ENCODE peak calls at places on chromosomes 7 and 10, in four cellular contexts. One of them, this sample, is unnamed.

GRCh38 chr7:84190016-84190705 is 4.4 kb downstream of the SEMA3A start:
- DNase-seq in K562: no peak
- DNase-seq in SK-N-SH: no peak
- DNase-seq in H1: no peak
- DNase-seq in this sample: no peak

GRCh38 chr7:105648561-105649401 is 67.5 kb upstream of the EFCAB10 start:
- DNase-seq in K562: peak
- DNase-seq in SK-N-SH: peak
- DNase-seq in H1: no peak
- DNase-seq in this sample: no peak

GRCh38 chr10:79948976-79949722 is at the start of gene SFTPD:
- DNase-seq in K562: no peak
- DNase-seq in SK-N-SH: no peak
- DNase-seq in H1: no peak
- DNase-seq in this sample: no peak

GRCh38 chr7:19708397-19709248 is at the start of gene POLR1F:
- DNase-seq in K562: peak
- DNase-seq in SK-N-SH: peak
- DNase-seq in H1: peak
- DNase-seq in this sample: peak

GRCh38 chr10:58932821-58933314 is 243.6 kb upstream of the PHYHIPL start:
- DNase-seq in K562: no peak
- DNase-seq in SK-N-SH: no peak
- DNase-seq in H1: no peak
- DNase-seq in this sample: no peak

GRCh38 chr7:31134246-31135188 is 82.4 kb downstream of the ADCYAP1R1 start:
- DNase-seq in K562: peak
- DNase-seq in SK-N-SH: peak
- DNase-seq in H1: peak
- DNase-seq in this sample: peak

GRCh38 chr7:140533394-140533872 is 54.1 kb upstream of the MKRN1 start:
- DNase-seq in K562: peak
- DNase-seq in SK-N-SH: no peak
- DNase-seq in H1: no peak
- DNase-seq in this sample: no peak

GRCh38 chr7:96308253-96308949 is 13.5 kb downstream of the SLC25A13 start:
- DNase-seq in K562: peak
- DNase-seq in SK-N-SH: no peak
- DNase-seq in H1: no peak
- DNase-seq in this sample: peak

GRCh38 chr7:87152897-87153641 is 816 bp downstream of the DMTF1 start:
- DNase-seq in K562: peak
- DNase-seq in SK-N-SH: no peak
- DNase-seq in H1: no peak
- DNase-seq in this sample: peak

GRCh38 chr10:14146005-14146404 is 184.7 kb downstream of the FRMD4A start:
- DNase-seq in K562: no peak
- DNase-seq in SK-N-SH: no peak
- DNase-seq in H1: no peak
- DNase-seq in this sample: no peak

GRCh38 chr7:138982204-138982623 is 1.0 kb upstream of the KIAA1549 start:
- DNase-seq in K562: no peak
- DNase-seq in SK-N-SH: no peak
- DNase-seq in H1: no peak
- DNase-seq in this sample: no peak

GRCh38 chr10:70906031-70906804 is 17.9 kb upstream of the PCBD1 start:
- DNase-seq in K562: no peak
- DNase-seq in SK-N-SH: no peak
- DNase-seq in H1: no peak
- DNase-seq in this sample: peak

GRCh38 chr7:140360697-140361229 is 37.6 kb downstream of the SLC37A3 start:
- DNase-seq in K562: no peak
- DNase-seq in SK-N-SH: no peak
- DNase-seq in H1: no peak
- DNase-seq in this sample: no peak

GRCh38 chr10:77069020-77069419 is 568.6 kb downstream of the KCNMA1 start:
- DNase-seq in K562: no peak
- DNase-seq in SK-N-SH: no peak
- DNase-seq in H1: no peak
- DNase-seq in this sample: no peak

GRCh38 chr10:21265622-21266021 is 259.9 kb downstream of the SKIDA1 start:
- DNase-seq in K562: no peak
- DNase-seq in SK-N-SH: no peak
- DNase-seq in H1: no peak
- DNase-seq in this sample: no peak

GRCh38 chr7:120033114-120033513 is 239.9 kb upstream of the KCND2 start:
- DNase-seq in K562: peak
- DNase-seq in SK-N-SH: no peak
- DNase-seq in H1: no peak
- DNase-seq in this sample: no peak

GRCh38 chr10:51389415-51390342 is 309.7 kb downstream of the CSTF2T start:
- DNase-seq in K562: peak
- DNase-seq in SK-N-SH: peak
- DNase-seq in H1: peak
- DNase-seq in this sample: peak

GRCh38 chr10:74778436-74779094 is 47.8 kb upstream of the KAT6B start:
- DNase-seq in K562: no peak
- DNase-seq in SK-N-SH: no peak
- DNase-seq in H1: no peak
- DNase-seq in this sample: no peak

GRCh38 chr10:60846173-60846572 is 67.9 kb downstream of the CDK1 start:
- DNase-seq in K562: no peak
- DNase-seq in SK-N-SH: no peak
- DNase-seq in H1: no peak
- DNase-seq in this sample: no peak

GRCh38 chr10:30378607-30379006 is 29.5 kb upstream of the MTPAP start:
- DNase-seq in K562: no peak
- DNase-seq in SK-N-SH: no peak
- DNase-seq in H1: no peak
- DNase-seq in this sample: peak

GRCh38 chr10:15780353-15781135 is 60.8 kb upstream of the ITGA8 start:
- DNase-seq in K562: no peak
- DNase-seq in SK-N-SH: no peak
- DNase-seq in H1: no peak
- DNase-seq in this sample: no peak

GRCh38 chr7:69599879-69600764 is 1.8 kb downstream of the AUTS2 start:
- DNase-seq in K562: no peak
- DNase-seq in SK-N-SH: peak
- DNase-seq in H1: no peak
- DNase-seq in this sample: no peak

GRCh38 chr7:28768577-28769147 is 189.5 kb downstream of the TRIL start:
- DNase-seq in K562: no peak
- DNase-seq in SK-N-SH: no peak
- DNase-seq in H1: no peak
- DNase-seq in this sample: no peak

GRCh38 chr7:122887198-122887597 is 938 bp upstream of the CADPS2 start:
- DNase-seq in K562: peak
- DNase-seq in SK-N-SH: peak
- DNase-seq in H1: no peak
- DNase-seq in this sample: peak

GRCh38 chr7:55223023-55223422 is 142.1 kb upstream of the LANCL2 start:
- DNase-seq in K562: no peak
- DNase-seq in SK-N-SH: no peak
- DNase-seq in H1: no peak
- DNase-seq in this sample: no peak

GRCh38 chr7:135713836-135714470 is 14.0 kb downstream of the SLC13A4 start:
- DNase-seq in K562: no peak
- DNase-seq in SK-N-SH: peak
- DNase-seq in H1: no peak
- DNase-seq in this sample: no peak

GRCh38 chr7:131843862-131844261 is 287.4 kb upstream of the PODXL start:
- DNase-seq in K562: no peak
- DNase-seq in SK-N-SH: peak
- DNase-seq in H1: no peak
- DNase-seq in this sample: no peak

GRCh38 chr7:114302858-114303257 is 111.8 kb upstream of the FOXP2 start:
- DNase-seq in K562: no peak
- DNase-seq in SK-N-SH: no peak
- DNase-seq in H1: no peak
- DNase-seq in this sample: no peak

GRCh38 chr7:117588352-117588794 is 108.5 kb downstream of the CFTR start:
- DNase-seq in K562: no peak
- DNase-seq in SK-N-SH: no peak
- DNase-seq in H1: no peak
- DNase-seq in this sample: no peak

GRCh38 chr10:130571674-130572073 is 435.5 kb downstream of the GLRX3 start:
- DNase-seq in K562: no peak
- DNase-seq in SK-N-SH: no peak
- DNase-seq in H1: no peak
- DNase-seq in this sample: no peak

GRCh38 chr10:77801474-77802238 is 124.9 kb downstream of the DLG5 start:
- DNase-seq in K562: no peak
- DNase-seq in SK-N-SH: no peak
- DNase-seq in H1: no peak
- DNase-seq in this sample: no peak

GRCh38 chr10:22655312-22655973 is 58.9 kb downstream of the PIP4K2A start:
- DNase-seq in K562: no peak
- DNase-seq in SK-N-SH: no peak
- DNase-seq in H1: no peak
- DNase-seq in this sample: no peak

GRCh38 chr10:132745971-132746370 is 40.0 kb downstream of the NKX6-2 start:
- DNase-seq in K562: no peak
- DNase-seq in SK-N-SH: no peak
- DNase-seq in H1: no peak
- DNase-seq in this sample: no peak

GRCh38 chr10:28815681-28816080 is 138.4 kb downstream of the BAMBI start:
- DNase-seq in K562: no peak
- DNase-seq in SK-N-SH: no peak
- DNase-seq in H1: no peak
- DNase-seq in this sample: no peak

GRCh38 chr10:90969947-90970673 is 49.2 kb upstream of the ANKRD1 start:
- DNase-seq in K562: no peak
- DNase-seq in SK-N-SH: no peak
- DNase-seq in H1: no peak
- DNase-seq in this sample: no peak

DNA sequence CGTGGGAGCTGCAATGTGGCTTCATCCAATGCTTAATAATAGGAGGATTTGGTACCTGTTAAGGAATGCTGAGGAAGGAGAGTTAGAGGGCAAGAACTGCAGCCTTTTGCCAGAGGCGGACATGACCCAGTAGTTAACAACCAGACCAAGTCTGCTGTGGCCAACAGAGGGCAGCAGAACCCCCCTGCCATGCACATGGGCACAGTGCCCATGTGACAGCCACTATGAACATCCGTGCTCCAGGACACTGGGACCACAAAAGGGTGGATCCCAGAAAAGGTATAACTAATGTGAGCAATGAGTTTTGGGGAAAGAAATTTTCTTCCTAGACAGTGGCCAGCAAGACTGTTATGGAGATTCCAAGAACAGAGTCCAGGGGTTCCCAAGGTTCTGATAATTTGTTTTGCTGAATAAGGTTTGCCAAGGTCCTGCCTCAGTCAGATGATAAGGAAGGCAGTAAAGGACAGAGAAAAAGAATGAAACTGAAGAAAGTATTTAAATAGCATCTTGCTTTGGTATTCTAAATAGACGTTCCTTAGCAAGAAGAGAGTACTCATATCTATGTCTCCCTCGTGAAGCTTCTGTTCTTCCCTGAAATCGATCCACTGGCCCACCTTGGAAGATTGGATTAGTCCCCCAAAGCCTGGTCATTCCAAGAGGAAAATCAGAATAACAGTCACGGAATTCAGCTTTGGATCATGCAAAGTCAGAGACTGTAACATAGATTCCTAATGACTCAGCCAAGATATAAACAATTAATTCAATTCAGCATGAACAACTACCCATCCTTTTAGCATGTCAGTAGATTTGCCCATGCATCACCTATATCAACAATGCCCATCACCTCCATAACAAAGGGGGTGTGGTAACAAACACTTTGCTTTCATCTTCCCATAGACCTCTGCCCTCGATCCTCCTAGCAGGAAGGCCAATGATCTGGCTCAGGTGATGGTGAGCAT is 56.0 kb downstream of the LGI1 start:
- DNase-seq in K562: peak
- DNase-seq in SK-N-SH: peak
- DNase-seq in H1: peak
- DNase-seq in this sample: peak
- TF ChIP-seq TEAD4 in K562: no peak
- TF ChIP-seq TEAD4 in SK-N-SH: no peak
- TF ChIP-seq TEAD4 in H1: no peak
- TF ChIP-seq TEAD4 in this sample: no peak

GRCh38 chr10:128626397-128627060 is 500.3 kb upstream of the MKI67 start:
- DNase-seq in K562: no peak
- DNase-seq in SK-N-SH: no peak
- DNase-seq in H1: no peak
- DNase-seq in this sample: peak
- TF ChIP-seq TEAD4 in K562: no peak
- TF ChIP-seq TEAD4 in SK-N-SH: no peak
- TF ChIP-seq TEAD4 in H1: peak
- TF ChIP-seq TEAD4 in this sample: peak

GRCh38 chr7:133437544-133437943 is 184.7 kb downstream of the EXOC4 start:
- DNase-seq in K562: no peak
- DNase-seq in SK-N-SH: no peak
- DNase-seq in H1: no peak
- DNase-seq in this sample: no peak

GRCh38 chr7:133433165-133433812 is 180.4 kb downstream of the EXOC4 start:
- DNase-seq in K562: no peak
- DNase-seq in SK-N-SH: no peak
- DNase-seq in H1: no peak
- DNase-seq in this sample: no peak

GRCh38 chr7:133436014-133436428 is 183.1 kb downstream of the EXOC4 start:
- DNase-seq in K562: no peak
- DNase-seq in SK-N-SH: no peak
- DNase-seq in H1: no peak
- DNase-seq in this sample: no peak

GRCh38 chr7:133431134-133431711 is 178.3 kb downstream of the EXOC4 start:
- DNase-seq in K562: no peak
- DNase-seq in SK-N-SH: no peak
- DNase-seq in H1: no peak
- DNase-seq in this sample: no peak

DNA sequence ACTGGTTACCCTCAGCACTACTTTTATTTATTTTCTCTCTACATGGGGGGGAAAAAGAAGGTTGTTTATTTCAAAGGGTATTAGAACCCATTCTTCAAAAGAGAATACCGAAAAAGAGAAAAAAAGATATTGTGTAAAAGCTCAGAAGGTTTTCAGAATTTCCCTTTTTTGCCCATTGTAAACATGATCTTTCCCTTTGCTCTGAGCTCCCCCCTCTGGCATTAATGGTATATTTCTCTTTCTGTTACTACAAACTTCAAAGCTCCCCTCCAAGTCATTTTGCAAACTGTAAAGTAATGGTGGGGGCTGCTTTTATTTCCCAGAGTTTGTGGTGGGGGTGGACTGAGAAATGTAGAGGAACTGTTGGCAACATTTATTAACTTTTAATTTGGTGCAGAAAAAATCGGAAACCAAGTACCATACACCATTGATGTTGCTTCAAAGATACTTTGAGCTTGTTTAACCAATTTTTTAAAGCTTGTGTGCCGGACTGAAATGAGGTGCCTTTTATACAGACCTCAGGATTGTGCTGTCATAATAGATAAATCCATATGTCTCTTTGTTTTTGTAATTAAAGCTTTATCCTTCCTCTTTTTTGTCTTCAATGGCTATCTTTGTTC is 181.5 kb downstream of the EXOC4 start:
- DNase-seq in K562: peak
- DNase-seq in SK-N-SH: peak
- DNase-seq in H1: no peak
- DNase-seq in this sample: no peak
- TF ChIP-seq TEAD4 in K562: no peak
- TF ChIP-seq TEAD4 in SK-N-SH: no peak
- TF ChIP-seq TEAD4 in H1: no peak
- TF ChIP-seq TEAD4 in this sample: no peak

GRCh38 chr7:129776397-129776792 is 164.9 kb downstream of the NRF1 start:
- DNase-seq in K562: no peak
- DNase-seq in SK-N-SH: no peak
- DNase-seq in H1: no peak
- DNase-seq in this sample: peak
- TF ChIP-seq TEAD4 in K562: no peak
- TF ChIP-seq TEAD4 in SK-N-SH: no peak
- TF ChIP-seq TEAD4 in H1: no peak
- TF ChIP-seq TEAD4 in this sample: no peak

This sample was measured in WTC11.